ENCODE peak calls at places on chromosomes 13 and 19, in seven cellular contexts. One of them, this sample, is unnamed.

GRCh38 chr13:101301053-101301452 is 115.3 kb downstream of the NALCN start:
- DNase-seq in AG04450: no peak
- DNase-seq in HT1080: no peak
- DNase-seq in activated B cell treated with CpG ODN at 0.5 μM for 24 hours: no peak
- DNase-seq in amniotic stem cell: no peak
- DNase-seq in activated naive CD8-positive, alpha-beta T cell treated with anti-CD3 and anti-CD28 coated beads for 36 hours: no peak
- DNase-seq in natural killer cell treated with Interleukin-12 subunit alpha and Interleukin-12 subunit beta and Interleukin-15 and Interleukin-18, amount 100 ng/mL, for 72 hours: no peak
- DNase-seq in this sample: no peak

GRCh38 chr13:40363653-40364052 is 302.8 kb downstream of the FOXO1 start:
- DNase-seq in AG04450: no peak
- DNase-seq in HT1080: no peak
- DNase-seq in activated B cell treated with CpG ODN at 0.5 μM for 24 hours: no peak
- DNase-seq in amniotic stem cell: no peak
- DNase-seq in activated naive CD8-positive, alpha-beta T cell treated with anti-CD3 and anti-CD28 coated beads for 36 hours: no peak
- DNase-seq in natural killer cell treated with Interleukin-12 subunit alpha and Interleukin-12 subunit beta and Interleukin-15 and Interleukin-18, amount 100 ng/mL, for 72 hours: no peak
- DNase-seq in this sample: no peak

GRCh38 chr19:12733369-12733896 is 1.1 kb downstream of the TRIR start:
- DNase-seq in AG04450: no peak
- DNase-seq in HT1080: peak; percentile 50
- DNase-seq in activated B cell treated with CpG ODN at 0.5 μM for 24 hours: no peak
- DNase-seq in amniotic stem cell: no peak
- DNase-seq in activated naive CD8-positive, alpha-beta T cell treated with anti-CD3 and anti-CD28 coated beads for 36 hours: peak; percentile 70
- DNase-seq in natural killer cell treated with Interleukin-12 subunit alpha and Interleukin-12 subunit beta and Interleukin-15 and Interleukin-18, amount 100 ng/mL, for 72 hours: peak; percentile 70
- DNase-seq in this sample: no peak

GRCh38 chr19:48203227-48203793 is 32.8 kb downstream of the ZSWIM9 start:
- DNase-seq in AG04450: no peak
- DNase-seq in HT1080: peak; percentile 18
- DNase-seq in activated B cell treated with CpG ODN at 0.5 μM for 24 hours: no peak
- DNase-seq in amniotic stem cell: no peak
- DNase-seq in activated naive CD8-positive, alpha-beta T cell treated with anti-CD3 and anti-CD28 coated beads for 36 hours: no peak
- DNase-seq in natural killer cell treated with Interleukin-12 subunit alpha and Interleukin-12 subunit beta and Interleukin-15 and Interleukin-18, amount 100 ng/mL, for 72 hours: no peak
- DNase-seq in this sample: no peak

GRCh38 chr19:8641908-8642547 is 11.6 kb downstream of the NFILZ start:
- DNase-seq in AG04450: no peak
- DNase-seq in HT1080: peak; percentile 25
- DNase-seq in activated B cell treated with CpG ODN at 0.5 μM for 24 hours: no peak
- DNase-seq in amniotic stem cell: peak; percentile 35
- DNase-seq in activated naive CD8-positive, alpha-beta T cell treated with anti-CD3 and anti-CD28 coated beads for 36 hours: no peak
- DNase-seq in natural killer cell treated with Interleukin-12 subunit alpha and Interleukin-12 subunit beta and Interleukin-15 and Interleukin-18, amount 100 ng/mL, for 72 hours: no peak
- DNase-seq in this sample: no peak

GRCh38 chr19:7556696-7557315 is 21.3 kb downstream of the PNPLA6 start:
- DNase-seq in AG04450: no peak
- DNase-seq in HT1080: no peak
- DNase-seq in activated B cell treated with CpG ODN at 0.5 μM for 24 hours: no peak
- DNase-seq in amniotic stem cell: no peak
- DNase-seq in activated naive CD8-positive, alpha-beta T cell treated with anti-CD3 and anti-CD28 coated beads for 36 hours: no peak
- DNase-seq in natural killer cell treated with Interleukin-12 subunit alpha and Interleukin-12 subunit beta and Interleukin-15 and Interleukin-18, amount 100 ng/mL, for 72 hours: no peak
- DNase-seq in this sample: no peak

GRCh38 chr13:34161829-34162544 is 344.0 kb downstream of the RFC3 start:
- DNase-seq in AG04450: peak; percentile 43
- DNase-seq in HT1080: peak; percentile 67
- DNase-seq in activated B cell treated with CpG ODN at 0.5 μM for 24 hours: no peak
- DNase-seq in amniotic stem cell: peak; percentile 13
- DNase-seq in activated naive CD8-positive, alpha-beta T cell treated with anti-CD3 and anti-CD28 coated beads for 36 hours: no peak
- DNase-seq in natural killer cell treated with Interleukin-12 subunit alpha and Interleukin-12 subunit beta and Interleukin-15 and Interleukin-18, amount 100 ng/mL, for 72 hours: no peak
- DNase-seq in this sample: peak; percentile 37

GRCh38 chr19:55368701-55369563 is 1.3 kb downstream of the IL11 start:
- DNase-seq in AG04450: no peak
- DNase-seq in HT1080: peak; percentile 46
- DNase-seq in activated B cell treated with CpG ODN at 0.5 μM for 24 hours: no peak
- DNase-seq in amniotic stem cell: peak; percentile 27
- DNase-seq in activated naive CD8-positive, alpha-beta T cell treated with anti-CD3 and anti-CD28 coated beads for 36 hours: peak; percentile 41
- DNase-seq in natural killer cell treated with Interleukin-12 subunit alpha and Interleukin-12 subunit beta and Interleukin-15 and Interleukin-18, amount 100 ng/mL, for 72 hours: no peak
- DNase-seq in this sample: no peak

GRCh38 chr19:55255618-55256423 is 3.0 kb downstream of the PPP6R1 start:
- DNase-seq in AG04450: no peak
- DNase-seq in HT1080: peak; percentile 49
- DNase-seq in activated B cell treated with CpG ODN at 0.5 μM for 24 hours: peak; percentile 47
- DNase-seq in amniotic stem cell: no peak
- DNase-seq in activated naive CD8-positive, alpha-beta T cell treated with anti-CD3 and anti-CD28 coated beads for 36 hours: peak; percentile 73
- DNase-seq in natural killer cell treated with Interleukin-12 subunit alpha and Interleukin-12 subunit beta and Interleukin-15 and Interleukin-18, amount 100 ng/mL, for 72 hours: no peak
- DNase-seq in this sample: no peak